ENCODE peak calls at places on chromosomes 2 and 18, in five cellular contexts. One of them, this sample, is unnamed. For H3K27me3, the result is how much of the 10 kb centered on the place peaks cover.

GRCh38 chr2:98474979-98475632 is 30.4 kb downstream of the INPP4A start:
- DNase-seq in colonic mucosa: no peak
- DNase-seq in uterus: no peak
- DNase-seq in right cardiac atrium: no peak
- DNase-seq in fibroblast of lung: no peak
- DNase-seq in this sample: no peak

GRCh38 chr2:189293164-189293563 is 113.6 kb upstream of the COL5A2 start:
- DNase-seq in uterus: no peak
- DNase-seq in right cardiac atrium: no peak
- DNase-seq in colonic mucosa: no peak
- DNase-seq in fibroblast of lung: peak
- DNase-seq in this sample: no peak

GRCh38 chr2:237291138-237291792 is 122.7 kb downstream of the COL6A3 start:
- DNase-seq in right cardiac atrium: peak
- DNase-seq in colonic mucosa: peak
- DNase-seq in uterus: peak
- DNase-seq in fibroblast of lung: peak
- DNase-seq in this sample: peak

GRCh38 chr18:37617623-37618022 is 52.0 kb upstream of the CELF4 start:
- DNase-seq in fibroblast of lung: no peak
- DNase-seq in uterus: no peak
- DNase-seq in colonic mucosa: no peak
- DNase-seq in right cardiac atrium: no peak
- DNase-seq in this sample: no peak

GRCh38 chr2:32553829-32554432 is 73.9 kb upstream of the TTC27 start:
- DNase-seq in right cardiac atrium: no peak
- DNase-seq in colonic mucosa: no peak
- DNase-seq in fibroblast of lung: peak
- DNase-seq in uterus: no peak
- DNase-seq in this sample: no peak

GRCh38 chr2:51231071-51231470 is 199.1 kb upstream of the NRXN1 start:
- DNase-seq in right cardiac atrium: no peak
- DNase-seq in colonic mucosa: no peak
- DNase-seq in uterus: no peak
- DNase-seq in fibroblast of lung: no peak
- DNase-seq in this sample: no peak

GRCh38 chr2:17550907-17551306 is 10.4 kb downstream of the VSNL1 start:
- DNase-seq in right cardiac atrium: no peak
- DNase-seq in uterus: no peak
- DNase-seq in colonic mucosa: no peak
- DNase-seq in fibroblast of lung: no peak
- DNase-seq in this sample: no peak

GRCh38 chr2:28343971-28344715 is 48.5 kb upstream of the FOSL2 start:
- DNase-seq in right cardiac atrium: peak
- DNase-seq in fibroblast of lung: no peak
- DNase-seq in colonic mucosa: no peak
- DNase-seq in uterus: no peak
- DNase-seq in this sample: no peak

GRCh38 chr18:44637210-44638051 is 43.3 kb upstream of the SETBP1 start:
- DNase-seq in fibroblast of lung: peak
- DNase-seq in colonic mucosa: no peak
- DNase-seq in uterus: no peak
- DNase-seq in right cardiac atrium: no peak
- DNase-seq in this sample: no peak

GRCh38 chr2:8488001-8488738 is 193.7 kb upstream of the ID2 start:
- DNase-seq in fibroblast of lung: peak
- DNase-seq in uterus: no peak
- DNase-seq in colonic mucosa: no peak
- DNase-seq in right cardiac atrium: peak
- DNase-seq in this sample: no peak

GRCh38 chr2:26740346-26740745 is 23.7 kb upstream of the SLC35F6 start:
- DNase-seq in uterus: no peak
- DNase-seq in right cardiac atrium: no peak
- DNase-seq in fibroblast of lung: no peak
- DNase-seq in colonic mucosa: no peak
- DNase-seq in this sample: no peak

GRCh38 chr2:218883491-218884490 is 3.1 kb downstream of the WNT10A start:
- DNase-seq in fibroblast of lung: no peak
- DNase-seq in uterus: no peak
- DNase-seq in right cardiac atrium: peak
- DNase-seq in colonic mucosa: no peak
- DNase-seq in this sample: no peak

DNA sequence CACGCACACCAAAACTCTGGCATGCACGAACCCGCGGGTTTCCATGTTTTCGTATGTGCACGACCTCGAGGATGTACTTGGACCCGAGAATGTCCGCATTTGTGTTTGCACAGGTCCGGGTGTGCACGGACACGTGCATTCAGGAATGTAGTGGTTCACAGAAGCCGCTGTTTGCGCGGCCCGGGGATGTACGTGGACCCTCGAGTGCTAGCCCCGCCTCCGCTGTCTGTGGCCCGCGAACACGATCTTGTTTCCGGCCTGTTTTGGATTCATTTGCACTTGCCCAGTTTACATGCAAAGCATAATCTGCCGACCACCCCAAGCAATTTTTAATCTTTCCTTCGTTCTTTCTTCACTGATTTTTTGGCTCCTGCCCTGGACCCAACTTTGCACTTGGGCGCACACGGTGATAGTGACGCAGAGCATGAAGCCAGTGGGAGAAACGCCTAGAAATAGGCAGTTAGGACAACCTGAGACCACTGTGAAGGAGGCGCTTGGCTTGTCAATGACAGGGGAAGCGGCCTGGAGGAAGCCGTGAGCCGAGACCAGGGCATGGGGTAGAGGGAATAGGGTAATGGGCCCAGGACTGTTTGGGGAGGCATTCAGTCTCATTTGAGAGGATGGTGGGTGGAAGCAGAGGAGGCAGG is 45.4 kb upstream of the PTMA start:
- DNase-seq in colonic mucosa: no peak
- DNase-seq in fibroblast of lung: no peak
- DNase-seq in right cardiac atrium: peak
- DNase-seq in uterus: no peak
- DNase-seq in this sample: no peak
- H3K4me3 ChIP-seq in colonic mucosa: peak
- H3K4me3 ChIP-seq in fibroblast of lung: peak
- H3K4me3 ChIP-seq in right cardiac atrium: no peak
- H3K4me3 ChIP-seq in uterus: peak
- H3K4me3 ChIP-seq in this sample: peak

GRCh38 chr2:3870997-3871396 is 167.6 kb downstream of the DCDC2C start:
- DNase-seq in fibroblast of lung: no peak
- DNase-seq in colonic mucosa: no peak
- DNase-seq in uterus: no peak
- DNase-seq in right cardiac atrium: no peak
- DNase-seq in this sample: no peak
- H3K27me3 ChIP-seq in fibroblast of lung: under half
- H3K27me3 ChIP-seq in colonic mucosa: under half
- H3K27me3 ChIP-seq in uterus: under half
- H3K27me3 ChIP-seq in right cardiac atrium: under half
- H3K27me3 ChIP-seq in this sample: under half

GRCh38 chr18:49460958-49461601 is 635 bp upstream of the DYM start:
- DNase-seq in uterus: no peak
- DNase-seq in colonic mucosa: no peak
- DNase-seq in right cardiac atrium: no peak
- DNase-seq in fibroblast of lung: peak
- DNase-seq in this sample: no peak
- H3K27ac ChIP-seq in uterus: peak
- H3K27ac ChIP-seq in colonic mucosa: peak
- H3K27ac ChIP-seq in right cardiac atrium: no peak
- H3K27ac ChIP-seq in fibroblast of lung: peak
- H3K27ac ChIP-seq in this sample: peak

GRCh38 chr18:57249896-57250295 is 102.5 kb upstream of the ST8SIA3 start:
- DNase-seq in right cardiac atrium: no peak
- DNase-seq in uterus: no peak
- DNase-seq in fibroblast of lung: no peak
- DNase-seq in colonic mucosa: no peak
- DNase-seq in this sample: no peak
- H3K4me3 ChIP-seq in right cardiac atrium: no peak
- H3K4me3 ChIP-seq in uterus: no peak
- H3K4me3 ChIP-seq in fibroblast of lung: no peak
- H3K4me3 ChIP-seq in colonic mucosa: no peak
- H3K4me3 ChIP-seq in this sample: no peak

GRCh38 chr2:226176298-226176984 is 623.2 kb downstream of the IRS1 start:
- DNase-seq in colonic mucosa: no peak
- DNase-seq in fibroblast of lung: no peak
- DNase-seq in right cardiac atrium: no peak
- DNase-seq in uterus: no peak
- DNase-seq in this sample: no peak
- H3K27me3 ChIP-seq in colonic mucosa: under half
- H3K27me3 ChIP-seq in fibroblast of lung: under half
- H3K27me3 ChIP-seq in right cardiac atrium: under half
- H3K27me3 ChIP-seq in uterus: under half
- H3K27me3 ChIP-seq in this sample: under half

DNA sequence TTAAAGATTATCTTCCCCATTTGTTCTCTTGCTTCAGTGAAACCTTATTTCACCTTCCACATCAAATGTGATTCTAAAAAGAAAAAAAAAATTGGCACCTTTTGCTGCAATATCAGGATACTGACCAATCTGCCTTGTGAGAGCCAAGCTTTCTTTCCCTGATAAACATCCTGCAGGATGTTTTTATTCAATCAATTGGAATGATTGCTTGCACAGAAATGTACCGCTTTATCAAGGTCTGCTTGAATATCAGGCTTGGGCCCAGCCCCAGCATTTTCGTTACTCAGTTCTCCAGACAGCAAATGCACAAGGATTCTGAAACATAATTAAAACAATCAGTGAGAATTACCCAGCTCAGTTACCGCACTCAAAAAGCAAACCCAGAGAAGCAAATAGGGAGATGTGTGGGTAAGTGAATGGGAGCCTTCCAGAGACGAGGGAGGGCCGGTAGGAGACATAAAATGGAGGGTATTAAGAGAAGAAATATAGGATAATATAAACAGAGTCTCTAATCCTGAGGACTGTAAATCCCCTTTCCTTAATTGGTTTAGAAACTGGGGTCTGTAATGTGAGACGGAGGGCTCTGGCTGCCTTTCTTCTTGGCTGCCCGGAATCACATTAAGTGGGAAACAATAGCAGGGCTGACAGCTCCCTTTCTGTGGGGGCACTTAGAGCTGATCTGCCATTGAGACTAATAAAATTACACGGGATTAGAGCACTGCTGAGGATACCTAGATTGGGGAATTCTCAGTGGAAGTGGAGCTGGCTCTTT is 291.8 kb downstream of the ICOS start:
- DNase-seq in fibroblast of lung: no peak
- DNase-seq in colonic mucosa: no peak
- DNase-seq in uterus: no peak
- DNase-seq in right cardiac atrium: no peak
- DNase-seq in this sample: no peak
- H3K27ac ChIP-seq in fibroblast of lung: no peak
- H3K27ac ChIP-seq in colonic mucosa: no peak
- H3K27ac ChIP-seq in uterus: no peak
- H3K27ac ChIP-seq in right cardiac atrium: no peak
- H3K27ac ChIP-seq in this sample: no peak

GRCh38 chr18:13797157-13797611 is 26.8 kb upstream of the MC5R start:
- DNase-seq in uterus: no peak
- DNase-seq in right cardiac atrium: no peak
- DNase-seq in fibroblast of lung: peak
- DNase-seq in colonic mucosa: no peak
- DNase-seq in this sample: no peak

GRCh38 chr18:13800505-13801259 is 23.3 kb upstream of the MC5R start:
- DNase-seq in right cardiac atrium: peak
- DNase-seq in colonic mucosa: peak
- DNase-seq in fibroblast of lung: peak
- DNase-seq in uterus: no peak
- DNase-seq in this sample: peak

GRCh38 chr18:13799396-13799795 is 24.6 kb upstream of the MC5R start:
- DNase-seq in colonic mucosa: no peak
- DNase-seq in fibroblast of lung: no peak
- DNase-seq in uterus: no peak
- DNase-seq in right cardiac atrium: no peak
- DNase-seq in this sample: no peak

GRCh38 chr18:13804305-13804704 is 19.6 kb upstream of the MC5R start:
- DNase-seq in fibroblast of lung: no peak
- DNase-seq in colonic mucosa: no peak
- DNase-seq in uterus: no peak
- DNase-seq in right cardiac atrium: no peak
- DNase-seq in this sample: no peak

GRCh38 chr18:13801260-13801601 is 22.7 kb upstream of the MC5R start:
- DNase-seq in fibroblast of lung: no peak
- DNase-seq in colonic mucosa: no peak
- DNase-seq in uterus: no peak
- DNase-seq in right cardiac atrium: no peak
- DNase-seq in this sample: no peak
- H3K4me3 ChIP-seq in fibroblast of lung: peak
- H3K4me3 ChIP-seq in colonic mucosa: no peak
- H3K4me3 ChIP-seq in uterus: no peak
- H3K4me3 ChIP-seq in right cardiac atrium: peak
- H3K4me3 ChIP-seq in this sample: peak

DNA sequence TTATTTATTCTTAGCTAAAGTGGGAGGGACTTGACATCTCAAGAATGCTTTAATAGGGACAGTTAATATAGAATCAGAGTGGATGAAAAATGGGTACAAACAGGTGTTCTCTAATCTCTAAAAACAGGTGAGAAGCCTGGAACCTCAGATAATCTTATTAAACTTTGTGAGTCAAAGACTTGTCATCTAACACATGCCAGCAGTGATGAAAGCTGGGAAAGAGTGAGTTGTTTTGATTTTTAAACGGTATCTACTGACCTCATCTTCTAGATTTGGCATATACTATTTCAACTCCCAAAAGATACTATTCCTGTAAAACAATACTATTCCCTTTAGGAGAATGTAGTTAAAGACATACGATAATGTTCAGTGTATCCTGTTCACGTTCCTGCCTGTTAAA is 103.4 kb downstream of the CCDC141 start:
- DNase-seq in right cardiac atrium: no peak
- DNase-seq in colonic mucosa: no peak
- DNase-seq in uterus: no peak
- DNase-seq in fibroblast of lung: no peak
- DNase-seq in this sample: no peak
- H3K27me3 ChIP-seq in right cardiac atrium: under half
- H3K27me3 ChIP-seq in colonic mucosa: under half
- H3K27me3 ChIP-seq in uterus: under half
- H3K27me3 ChIP-seq in fibroblast of lung: under half
- H3K27me3 ChIP-seq in this sample: under half

DNA sequence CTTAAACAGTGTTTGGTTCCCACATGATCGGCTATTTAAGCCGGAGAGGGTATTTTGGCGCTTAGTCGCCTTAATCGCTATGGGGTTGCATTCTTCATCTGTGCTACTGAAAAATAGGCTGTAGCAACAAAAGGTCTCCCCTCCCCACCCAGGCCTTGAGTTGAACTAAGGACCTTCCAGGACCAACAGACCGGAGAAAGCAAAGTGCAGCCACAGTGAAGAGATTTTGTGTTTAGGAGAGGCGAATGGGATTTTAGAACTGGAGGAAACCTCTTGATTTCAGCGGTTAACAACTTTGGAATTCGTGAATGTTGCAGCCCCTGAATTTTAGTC is 1.4 kb downstream of the ITGA6 start:
- DNase-seq in fibroblast of lung: no peak
- DNase-seq in uterus: no peak
- DNase-seq in right cardiac atrium: no peak
- DNase-seq in colonic mucosa: no peak
- DNase-seq in this sample: no peak
- H3K27ac ChIP-seq in fibroblast of lung: no peak
- H3K27ac ChIP-seq in uterus: peak
- H3K27ac ChIP-seq in right cardiac atrium: peak
- H3K27ac ChIP-seq in colonic mucosa: peak
- H3K27ac ChIP-seq in this sample: no peak